ENCODE peak calls at places on chromosome 14, in five cellular contexts. One of them, this sample, is unnamed.

GRCh38 chr14:61026523-61026922 is 45.5 kb downstream of the SLC38A6 start:
- DNase-seq in HT1080: no peak
- DNase-seq in Calu3: no peak
- DNase-seq in activated CD4-positive, alpha-beta T cell treated with anti-CD3 and anti-CD28 coated beads, Interleukin-2, amount 50 U/mL, for 1 hour: no peak
- DNase-seq in HT-29: no peak
- DNase-seq in this sample: no peak

GRCh38 chr14:105491366-105492006 is 440 bp downstream of the TEDC1 start:
- DNase-seq in HT1080: peak; percentile 57
- DNase-seq in Calu3: peak; percentile 84
- DNase-seq in activated CD4-positive, alpha-beta T cell treated with anti-CD3 and anti-CD28 coated beads, Interleukin-2, amount 50 U/mL, for 1 hour: peak; percentile 89
- DNase-seq in HT-29: peak; percentile 74
- DNase-seq in this sample: no peak

GRCh38 chr14:59904184-59904583 is 15.8 kb upstream of the LRRC9 start:
- DNase-seq in HT1080: no peak
- DNase-seq in Calu3: no peak
- DNase-seq in activated CD4-positive, alpha-beta T cell treated with anti-CD3 and anti-CD28 coated beads, Interleukin-2, amount 50 U/mL, for 1 hour: no peak
- DNase-seq in HT-29: no peak
- DNase-seq in this sample: no peak

GRCh38 chr14:92960706-92961566 is 38.0 kb downstream of the CHGA start:
- DNase-seq in HT1080: peak; percentile 82
- DNase-seq in Calu3: peak; percentile 16
- DNase-seq in activated CD4-positive, alpha-beta T cell treated with anti-CD3 and anti-CD28 coated beads, Interleukin-2, amount 50 U/mL, for 1 hour: no peak
- DNase-seq in HT-29: peak; percentile 46
- DNase-seq in this sample: no peak

GRCh38 chr14:31194661-31195060 is 12.9 kb downstream of the HECTD1 start:
- DNase-seq in HT1080: no peak
- DNase-seq in Calu3: no peak
- DNase-seq in activated CD4-positive, alpha-beta T cell treated with anti-CD3 and anti-CD28 coated beads, Interleukin-2, amount 50 U/mL, for 1 hour: no peak
- DNase-seq in HT-29: no peak
- DNase-seq in this sample: no peak

GRCh38 chr14:63268746-63269145 is 50.0 kb downstream of the GPHB5 start:
- DNase-seq in HT1080: no peak
- DNase-seq in Calu3: no peak
- DNase-seq in activated CD4-positive, alpha-beta T cell treated with anti-CD3 and anti-CD28 coated beads, Interleukin-2, amount 50 U/mL, for 1 hour: no peak
- DNase-seq in HT-29: no peak
- DNase-seq in this sample: no peak

GRCh38 chr14:77761205-77761931 is 412 bp upstream of the SNW1 start:
- DNase-seq in HT1080: peak; percentile 42
- DNase-seq in Calu3: peak; percentile 37
- DNase-seq in activated CD4-positive, alpha-beta T cell treated with anti-CD3 and anti-CD28 coated beads, Interleukin-2, amount 50 U/mL, for 1 hour: no peak
- DNase-seq in HT-29: peak; percentile 24
- DNase-seq in this sample: no peak

GRCh38 chr14:86781111-86781510 is 1211.9 kb downstream of the GALC start:
- DNase-seq in HT1080: no peak
- DNase-seq in Calu3: no peak
- DNase-seq in activated CD4-positive, alpha-beta T cell treated with anti-CD3 and anti-CD28 coated beads, Interleukin-2, amount 50 U/mL, for 1 hour: no peak
- DNase-seq in HT-29: no peak
- DNase-seq in this sample: no peak

GRCh38 chr14:68547305-68548193 is 245.3 kb downstream of the ZFP36L1 start:
- DNase-seq in HT1080: peak; percentile 89
- DNase-seq in Calu3: no peak
- DNase-seq in activated CD4-positive, alpha-beta T cell treated with anti-CD3 and anti-CD28 coated beads, Interleukin-2, amount 50 U/mL, for 1 hour: no peak
- DNase-seq in HT-29: peak; percentile 52
- DNase-seq in this sample: peak; percentile 81

This sample was measured in thoracic aorta.